ENCODE peak calls at places on chromosomes 7 and 10, in eight cellular contexts. L is astrocyte, R is lung, K is PC-3, F is hepatocyte, X is epithelial cell of proximal tubule, P is lower lobe of right lung, U is B cell. C is an unnamed sample.

GRCh38 chr7:130882396-130882795 is 148.4 kb upstream of the KLF14 start:
- DNase-seq in F (no peak), P (no peak), L (no peak), R (no peak), X (no peak), K (peak; percentile 7), U (no peak), C (no peak)

GRCh38 chr10:86752311-86752710 is 4.1 kb upstream of the BMPR1A start:
- DNase-seq in U (no peak), X (no peak), K (no peak), F (peak; percentile 60), P (no peak), R (no peak), L (no peak), C (no peak)

GRCh38 chr7:894164-894867 is 18.0 kb downstream of the GET4 start:
- DNase-seq in P (no peak), X (no peak), U (no peak), F (no peak), K (no peak), L (no peak), R (no peak), C (no peak)

GRCh38 chr10:110498087-110498981 is 627 bp downstream of the DUSP5 start:
- DNase-seq in U (peak; percentile 56), L (peak; percentile 41), X (no peak), P (peak; percentile 80), K (no peak), F (peak; percentile 78), R (peak; percentile 49), C (peak; percentile 67)

GRCh38 chr10:42975558-42976352 is 101.1 kb upstream of the RET start:
- DNase-seq in F (no peak), X (no peak), P (no peak), K (peak; percentile 62), L (no peak), U (no peak), R (no peak), C (no peak)

GRCh38 chr7:12862146-12862545 is 174.7 kb downstream of the ARL4A start:
- DNase-seq in P (no peak), X (no peak), L (no peak), U (no peak), R (no peak), F (no peak), K (no peak), C (no peak)

GRCh38 chr10:132912685-132913558 is 29.4 kb downstream of the CFAP46 start:
- DNase-seq in L (no peak), P (no peak), K (no peak), X (no peak), R (no peak), F (no peak), U (no peak), C (no peak)

GRCh38 chr10:103284170-103284569 is 7.2 kb downstream of the INA start:
- DNase-seq in U (no peak), L (no peak), X (peak; percentile 72), K (peak; percentile 72), P (no peak), R (no peak), F (peak; percentile 39), C (peak; percentile 60)

GRCh38 chr10:127148933-127149220 is 47.5 kb downstream of the INSYN2A start:
- DNase-seq in X (peak; percentile 89), L (peak; percentile 92), F (no peak), R (no peak), P (no peak), U (no peak), K (peak; percentile 69), C (peak; percentile 68)

GRCh38 chr7:65441010-65441409 is 67.4 kb downstream of the ZNF92 start:
- DNase-seq in L (peak; percentile 88), X (peak; percentile 54), F (no peak), P (no peak), U (no peak), R (no peak), K (peak; percentile 89), C (peak; percentile 66)

GRCh38 chr10:132701846-132702190 is 84.1 kb downstream of the NKX6-2 start:
- DNase-seq in P (no peak), F (no peak), L (no peak), U (no peak), R (no peak), K (no peak), X (no peak), C (no peak)

GRCh38 chr10:48792687-48793096 is 108.0 kb downstream of the WDFY4 start:
- DNase-seq in F (no peak), R (no peak), L (peak; percentile 81), K (peak; percentile 87), P (no peak), U (no peak), X (peak; percentile 16), C (peak; percentile 68)

GRCh38 chr7:141649865-141650499 is 52.0 kb downstream of the DENND11 start:
- DNase-seq in R (peak; percentile 56), X (peak; percentile 89), U (peak; percentile 72), K (peak; percentile 83), F (peak; percentile 91), P (no peak), L (peak; percentile 77), C (peak; percentile 93)

GRCh38 chr7:128017880-128018845 is 13.1 kb downstream of the LRRC4 start:
- DNase-seq in R (peak; percentile 76), P (peak; percentile 56), F (no peak), X (peak; percentile 36), L (peak; percentile 68), K (peak; percentile 45), U (no peak), C (no peak)

GRCh38 chr7:65809982-65810288 is 62.9 kb upstream of the VKORC1L1 start:
- DNase-seq in L (no peak), R (no peak), P (no peak), X (no peak), U (no peak), K (no peak), F (no peak), C (no peak)

GRCh38 chr7:98276241-98276761 is 5.2 kb upstream of the BRI3 start:
- DNase-seq in K (peak; percentile 65), U (no peak), X (no peak), F (peak; percentile 68), L (no peak), R (peak; percentile 64), P (peak; percentile 67), C (peak; percentile 9)

GRCh38 chr7:1920266-1920681 is 250.2 kb downstream of the ELFN1 start:
- DNase-seq in P (peak; percentile 56), F (no peak), K (no peak), X (no peak), L (no peak), U (peak; percentile 71), R (no peak), C (no peak)

GRCh38 chr7:37112882-37113281 is 335.8 kb downstream of the ELMO1 start:
- DNase-seq in R (no peak), U (no peak), X (no peak), L (no peak), F (no peak), K (no peak), P (no peak), C (no peak)
- TF ChIP-seq CTCF in R (no peak), U (no peak), X (no peak), L (no peak), F (no peak), K (no peak), P (no peak), C (no peak)

GRCh38 chr7:82443801-82444219 is 233 bp upstream of the CACNA2D1 start:
- DNase-seq in F (peak; percentile 81), U (no peak), L (peak; percentile 86), R (peak; percentile 68), P (peak; percentile 70), K (peak; percentile 5), X (no peak), C (peak; percentile 82)

GRCh38 chr7:82445226-82445625 is 1.6 kb upstream of the CACNA2D1 start:
- DNase-seq in X (no peak), U (no peak), P (no peak), R (no peak), L (no peak), F (no peak), K (no peak), C (no peak)

GRCh38 chr7:82442492-82443043 is 1.0 kb downstream of the CACNA2D1 start:
- DNase-seq in U (no peak), R (no peak), F (peak; percentile 14), X (no peak), P (no peak), K (no peak), L (peak; percentile 12), C (no peak)

GRCh38 chr7:82443044-82443800 is at the start of gene CACNA2D1:
- DNase-seq in F (peak; percentile 46), R (peak; percentile 31), K (no peak), P (no peak), U (no peak), L (no peak), X (no peak), C (peak; percentile 22)

GRCh38 chr7:82444220-82445049 is 858 bp upstream of the CACNA2D1 start:
- DNase-seq in X (no peak), F (no peak), L (no peak), R (no peak), K (peak; percentile 6), U (no peak), P (no peak), C (no peak)
- TF ChIP-seq CTCF in X (peak; percentile 26), F (no peak), L (no peak), R (no peak), K (no peak), U (no peak), P (no peak), C (no peak)

DNA sequence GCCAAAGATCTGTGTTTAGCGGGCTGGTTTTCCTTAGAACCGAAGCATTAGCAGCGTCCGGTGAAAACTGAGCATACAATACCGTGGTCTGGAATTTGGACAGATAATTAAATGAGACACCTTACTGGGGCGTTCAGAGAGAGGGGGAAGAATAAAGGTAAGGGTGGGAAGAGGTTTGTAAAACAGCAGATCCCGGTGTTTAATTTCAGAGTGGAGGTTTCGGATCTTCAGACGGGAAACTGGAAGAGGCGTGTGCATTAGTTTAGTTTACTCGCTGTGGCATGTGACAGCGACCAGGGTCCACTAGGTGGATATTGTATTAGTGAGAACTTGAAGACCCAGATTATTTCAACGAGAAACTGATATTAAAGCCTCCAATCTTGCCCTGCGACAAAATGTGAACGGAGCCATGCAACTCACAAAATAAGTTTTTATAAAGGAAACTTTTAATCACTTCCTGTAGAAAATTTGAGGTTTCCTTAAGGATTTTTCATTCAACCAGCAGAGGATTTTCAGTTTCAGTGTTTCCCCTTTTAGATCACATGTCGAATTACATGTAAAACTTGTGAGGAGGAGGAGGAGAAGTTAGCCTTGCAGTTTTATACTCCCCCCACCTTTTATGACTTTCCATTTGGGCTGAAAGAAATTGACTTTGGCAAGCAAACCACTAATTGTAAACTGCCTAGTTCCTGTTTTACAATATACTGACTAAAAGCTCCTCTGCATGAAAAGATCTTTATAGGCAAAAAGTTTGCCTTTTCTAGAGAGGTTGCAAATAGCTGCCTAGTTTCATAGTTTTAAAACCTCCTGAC is 2.8 kb downstream of the BAMBI start:
- DNase-seq in P (no peak), R (no peak), X (no peak), F (peak; percentile 54), L (no peak), U (no peak), K (peak; percentile 50), C (no peak)
- TF ChIP-seq CTCF in P (peak; percentile 36), R (no peak), X (peak; percentile 53), F (peak; percentile 33), L (peak; percentile 30), U (peak; percentile 27), K (peak; percentile 40), C (peak; percentile 19)

DNA sequence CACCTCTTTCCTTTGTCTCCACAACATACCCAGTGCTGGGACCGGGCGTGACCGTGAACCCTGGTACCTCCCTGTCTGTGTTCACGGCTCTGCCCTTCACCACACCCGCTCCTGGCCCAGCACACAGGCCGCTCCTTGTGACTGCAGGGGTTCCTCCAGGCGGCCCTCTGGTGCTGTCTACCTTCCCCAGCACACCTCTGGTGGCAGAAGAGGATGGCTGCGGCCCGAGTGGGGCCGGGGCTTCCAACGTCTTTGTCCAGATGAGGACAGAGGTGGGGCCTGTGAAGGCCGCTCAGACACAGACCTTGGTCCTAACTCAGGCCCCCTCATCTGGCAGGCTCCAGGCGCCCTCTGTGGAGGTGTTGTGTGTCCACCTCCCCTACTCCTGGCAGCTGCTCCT is 55.4 kb upstream of the SGMS1 start:
- DNase-seq in R (no peak), K (no peak), X (no peak), L (no peak), F (no peak), U (no peak), P (no peak), C (no peak)
- TF ChIP-seq CTCF in R (no peak), K (no peak), X (no peak), L (no peak), F (no peak), U (no peak), P (no peak), C (no peak)

C was measured in HFFc6.